ENCODE peak calls at places on chromosomes 12 and 14, in four cellular contexts. I, U, C and G are unnamed samples.

GRCh38 chr12:83960767-83961166 is 951.8 kb downstream of the SLC6A15 start:
- DNase-seq in U (no peak), I (no peak), C (no peak), G (no peak)

GRCh38 chr12:53481957-53482586 is 17.2 kb downstream of the MAP3K12 start:
- DNase-seq in I (no peak), U (peak), C (no peak), G (no peak)

GRCh38 chr14:90398315-90398811 is 1.5 kb downstream of the CALM1 start:
- DNase-seq in I (no peak), U (peak), C (peak), G (no peak)

GRCh38 chr12:127108360-127109215 is 1158.4 kb upstream of the TMEM132C start:
- DNase-seq in C (no peak), U (peak), I (peak), G (no peak)

GRCh38 chr12:48969847-48970701 is 1.5 kb downstream of the WNT10B start:
- DNase-seq in I (no peak), C (no peak), U (no peak), G (no peak)

GRCh38 chr14:71452535-71452934 is 479.7 kb upstream of the RGS6 start:
- DNase-seq in I (no peak), U (no peak), C (no peak), G (no peak)

GRCh38 chr14:31287294-31287972 is 79.8 kb upstream of the HECTD1 start:
- DNase-seq in I (no peak), U (no peak), C (no peak), G (no peak)

GRCh38 chr12:76083246-76083735 is 1.2 kb downstream of the NAP1L1 start:
- DNase-seq in C (no peak), U (no peak), I (no peak), G (no peak)

GRCh38 chr12:58889557-58889956 is 30.7 kb downstream of the LRIG3 start:
- DNase-seq in I (no peak), U (no peak), C (no peak), G (no peak)

GRCh38 chr12:14216405-14217294 is 148.8 kb upstream of the ATF7IP start:
- DNase-seq in I (no peak), U (no peak), C (no peak), G (no peak)
- H3K27ac ChIP-seq in I (no peak), U (no peak), C (no peak), G (no peak)

DNA sequence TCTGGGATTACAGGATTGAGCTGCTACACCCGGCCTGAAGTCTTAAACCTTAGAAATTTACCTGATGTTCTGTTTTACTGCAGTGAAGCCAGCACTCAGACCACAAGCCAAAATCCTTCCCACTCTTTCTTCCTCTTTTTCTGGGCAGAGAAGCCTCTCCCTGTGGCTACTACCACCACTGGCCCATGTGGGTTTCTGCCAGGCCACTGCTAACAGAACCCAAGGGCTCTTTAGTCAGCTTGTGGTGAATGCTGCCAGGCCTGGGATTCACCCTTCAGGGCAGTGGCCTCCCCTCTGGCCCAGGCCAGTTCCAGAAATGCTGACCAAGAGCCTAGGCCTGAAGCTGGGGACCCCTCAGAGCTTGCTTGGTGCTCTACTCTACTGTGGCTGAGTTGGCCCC is 35.3 kb downstream of the GAS2L3 start:
- DNase-seq in I (no peak), U (no peak), C (no peak), G (peak)
- H3K27ac ChIP-seq in I (no peak), U (no peak), C (no peak), G (no peak)

GRCh38 chr12:124422142-124422569 is 127.3 kb downstream of the RFLNA start:
- DNase-seq in I (no peak), U (peak), C (no peak), G (no peak)
- H3K27ac ChIP-seq in I (peak), U (peak), C (peak), G (peak)

GRCh38 chr12:7907009-7907408 is 29.0 kb downstream of the SLC2A3 start:
- DNase-seq in I (no peak), U (peak), C (no peak), G (no peak)
- H3K27ac ChIP-seq in I (no peak), U (peak), C (no peak), G (no peak)

GRCh38 chr12:14776236-14776959 is 26.9 kb downstream of the WBP11 start:
- DNase-seq in I (no peak), C (no peak), U (peak), G (no peak)
- H3K27ac ChIP-seq in I (peak), C (peak), U (no peak), G (no peak)

DNA sequence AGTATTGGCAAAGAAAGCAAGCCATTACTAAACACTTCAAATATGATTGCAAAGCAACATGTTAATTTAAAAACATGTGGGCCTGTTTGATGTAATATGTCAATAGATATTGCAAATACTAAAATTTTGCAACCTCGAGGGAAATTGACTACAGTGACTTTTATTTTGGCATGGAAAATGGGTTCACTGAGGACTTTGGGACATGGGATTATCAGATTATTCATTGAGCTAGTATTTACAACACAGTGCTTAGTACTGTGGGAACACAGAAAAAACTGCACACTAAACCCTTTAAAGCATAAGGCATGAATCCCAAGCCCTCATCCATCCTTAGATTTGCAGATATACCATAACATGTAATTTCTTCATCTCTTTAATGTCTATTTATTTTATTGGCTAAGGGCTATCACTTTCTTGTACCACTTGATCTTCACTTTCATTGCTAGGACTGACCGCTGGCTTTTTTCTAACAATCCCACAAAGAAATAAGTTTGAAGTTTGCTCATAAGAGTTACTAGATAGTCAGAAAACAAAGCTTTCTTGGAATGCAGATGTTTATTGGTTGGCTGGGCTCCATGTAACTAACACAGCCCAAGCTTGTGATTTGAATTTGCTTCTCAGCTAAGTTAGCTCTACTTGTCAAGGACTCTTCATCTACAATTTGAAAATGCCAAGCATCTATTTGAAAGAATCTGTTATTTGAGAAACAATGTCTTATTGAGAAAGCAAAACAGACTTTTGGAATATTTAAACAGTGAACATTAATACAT is 48.7 kb downstream of the PPFIBP1 start:
- DNase-seq in C (no peak), I (no peak), U (no peak), G (no peak)
- H3K27ac ChIP-seq in C (no peak), I (peak), U (no peak), G (no peak)

GRCh38 chr12:50927766-50928224 is 24.5 kb upstream of the HIGD1C start:
- DNase-seq in I (no peak), U (no peak), C (no peak), G (no peak)
- H3K27ac ChIP-seq in I (peak), U (no peak), C (no peak), G (peak)

GRCh38 chr12:64670039-64670438 is 59.7 kb downstream of the RASSF3 start:
- DNase-seq in U (no peak), C (no peak), I (no peak), G (no peak)
- H3K27ac ChIP-seq in U (peak), C (no peak), I (peak), G (no peak)

GRCh38 chr12:115224031-115224430 is 540.1 kb upstream of the TBX3 start:
- DNase-seq in C (no peak), I (no peak), U (no peak), G (no peak)
- H3K27ac ChIP-seq in C (no peak), I (no peak), U (peak), G (no peak)